ENCODE peak calls at places on chromosomes 12 and 14, in four cellular contexts. W, G, J and D are unnamed samples.

GRCh38 chr12:55707841-55708694 is at the start of gene ITGA7:
- DNase-seq in J (no peak), G (peak), W (peak), D (no peak)

GRCh38 chr12:120718055-120718454 is 7.6 kb upstream of the ACADS start:
- DNase-seq in J (no peak), W (no peak), G (no peak), D (no peak)

GRCh38 chr14:71733210-71733883 is 198.9 kb upstream of the RGS6 start:
- DNase-seq in G (no peak), J (no peak), W (no peak), D (no peak)

GRCh38 chr12:112906712-112907414 is at the start of gene OAS1:
- DNase-seq in G (no peak), W (no peak), J (peak), D (peak)

GRCh38 chr14:72608391-72609204 is 285.3 kb downstream of the DPF3 start:
- DNase-seq in J (no peak), G (peak), W (no peak), D (no peak)

GRCh38 chr12:110689002-110689600 is at the start of gene HVCN1:
- DNase-seq in G (peak), J (no peak), W (peak), D (no peak)

GRCh38 chr12:79236920-79237319 is 372.3 kb downstream of the SYT1 start:
- DNase-seq in G (no peak), J (no peak), W (no peak), D (no peak)

GRCh38 chr12:234891-235415 is 21.0 kb upstream of the SLC6A12 start:
- DNase-seq in G (no peak), J (no peak), W (no peak), D (no peak)

GRCh38 chr12:50927356-50927755 is 25.0 kb upstream of the HIGD1C start:
- DNase-seq in J (no peak), W (no peak), G (no peak), D (no peak)

GRCh38 chr12:120140603-120141002 is 24.1 kb upstream of the RAB35 start:
- DNase-seq in J (no peak), G (no peak), W (no peak), D (no peak)

GRCh38 chr14:75339059-75339458 is 60.4 kb downstream of the FOS start:
- DNase-seq in W (no peak), G (no peak), J (no peak), D (no peak)

GRCh38 chr14:75335588-75335987 is 57.0 kb downstream of the FOS start:
- DNase-seq in W (no peak), G (no peak), J (peak), D (no peak)

GRCh38 chr14:75328575-75328974 is 49.9 kb downstream of the FOS start:
- DNase-seq in G (no peak), J (no peak), W (no peak), D (peak)

GRCh38 chr14:75333523-75334190 is 55.0 kb downstream of the FOS start:
- DNase-seq in J (no peak), W (no peak), G (no peak), D (no peak)

GRCh38 chr14:75334191-75335051 is 55.8 kb downstream of the FOS start:
- DNase-seq in J (peak), W (no peak), G (no peak), D (no peak)
- TF ChIP-seq CBFB in J (no peak), W (no peak), G (no peak), D (no peak)

GRCh38 chr12:67592228-67593011 is 56.1 kb upstream of the DYRK2 start:
- DNase-seq in G (no peak), W (no peak), J (peak), D (no peak)

GRCh38 chr12:67595365-67595764 is 53.2 kb upstream of the DYRK2 start:
- DNase-seq in W (no peak), G (no peak), J (no peak), D (no peak)

GRCh38 chr12:67593871-67594330 is 54.6 kb upstream of the DYRK2 start:
- DNase-seq in W (no peak), J (no peak), G (no peak), D (no peak)

GRCh38 chr12:67594888-67595287 is 53.7 kb upstream of the DYRK2 start:
- DNase-seq in G (peak), J (no peak), W (no peak), D (no peak)

DNA sequence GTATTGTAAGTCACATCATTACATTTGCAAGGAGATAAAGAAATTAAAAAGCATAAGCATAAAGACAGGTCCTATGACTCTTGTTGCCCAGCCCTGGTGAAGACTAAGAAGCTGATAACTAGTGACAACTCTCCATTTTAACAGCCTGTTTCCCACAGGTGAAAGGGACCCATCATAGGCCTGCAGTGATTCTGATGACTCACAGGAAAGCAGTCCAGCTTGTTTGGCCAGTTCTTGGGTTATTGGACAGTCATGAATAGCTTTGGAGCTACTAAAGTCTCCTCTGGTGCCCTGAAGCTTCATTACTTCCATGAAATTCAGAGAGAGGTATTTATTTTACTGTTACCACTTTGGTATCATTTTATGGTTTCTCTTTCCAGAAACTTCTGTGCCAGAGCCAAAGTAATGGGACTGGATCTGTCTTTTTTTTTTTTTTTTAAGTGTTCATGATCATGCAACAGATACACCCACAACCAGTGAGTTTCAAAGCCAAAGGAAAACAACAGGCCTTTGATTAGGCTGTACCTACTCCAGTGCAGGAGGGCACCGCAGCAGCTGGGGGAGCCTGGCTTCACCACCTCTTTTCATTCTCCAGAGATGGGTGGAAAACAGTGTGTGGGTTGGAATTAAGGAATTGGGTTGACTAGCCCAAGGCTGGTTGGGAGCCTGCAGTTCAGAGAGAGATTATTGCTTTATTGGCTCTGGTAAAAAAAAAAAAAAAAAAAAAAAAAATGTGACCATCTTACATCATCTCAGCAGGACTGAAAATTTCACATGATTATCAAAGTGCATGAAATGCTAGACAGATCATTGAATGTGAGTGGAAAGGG is 55.3 kb upstream of the DYRK2 start:
- DNase-seq in G (no peak), W (no peak), J (no peak), D (no peak)
- TF ChIP-seq CREB1 in G (no peak), W (no peak), J (no peak), D (no peak)

DNA sequence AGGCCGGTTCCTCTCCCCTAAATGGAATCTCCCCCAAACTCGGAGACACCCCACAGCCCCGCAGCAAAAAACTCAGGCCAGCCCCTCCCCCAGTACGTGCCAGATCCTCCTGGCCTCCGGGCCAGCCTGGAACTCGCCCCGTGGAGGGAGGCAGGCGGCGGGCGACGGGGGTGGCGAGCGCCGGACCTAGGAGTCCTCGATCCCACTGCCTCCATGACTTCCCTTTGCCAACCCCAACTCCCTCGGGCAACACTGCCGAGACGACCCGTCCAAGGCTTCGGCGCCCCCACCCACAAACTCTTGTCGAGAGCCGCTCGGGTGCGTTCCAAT is 402 bp downstream of the ADCY6 start:
- DNase-seq in J (no peak), G (no peak), W (no peak), D (no peak)
- TF ChIP-seq CBFB in J (no peak), G (no peak), W (no peak), D (no peak)

DNA sequence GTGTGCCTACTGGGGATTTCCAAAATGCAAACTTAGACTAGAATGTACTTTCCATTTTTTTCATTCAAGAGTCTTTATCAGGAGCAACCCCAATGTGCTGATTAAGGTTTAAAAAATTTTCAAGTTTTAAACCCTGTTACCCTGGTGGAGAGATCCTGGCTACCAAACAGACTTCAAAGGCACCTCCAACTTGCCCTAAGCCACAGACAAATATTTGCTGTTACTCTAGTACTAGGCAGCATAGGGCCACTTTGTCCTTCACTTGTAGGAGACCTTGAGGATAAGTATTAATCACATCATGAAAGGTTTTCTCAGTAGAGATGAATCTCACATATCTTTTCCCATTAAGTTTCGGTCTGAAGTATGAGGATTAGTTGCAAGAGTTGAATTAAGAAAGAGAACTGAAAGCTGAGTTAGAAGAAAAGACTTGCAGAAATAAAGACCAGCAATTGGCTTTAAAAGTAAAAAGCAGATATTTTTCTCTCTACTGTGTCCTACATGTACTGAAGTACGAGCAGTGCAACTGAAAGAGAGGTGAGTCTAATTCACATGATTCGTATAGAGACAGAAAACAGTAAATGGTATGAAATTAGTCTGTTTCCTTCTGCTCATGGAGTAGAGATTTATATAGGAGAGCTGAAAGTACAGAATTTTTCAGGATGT is 28.3 kb downstream of the NTN4 start:
- DNase-seq in J (no peak), W (no peak), G (no peak), D (peak)
- TF ChIP-seq CREB1 in J (no peak), W (no peak), G (no peak), D (peak)

GRCh38 chr14:101173698-101174521 is 270.4 kb upstream of the RTL1 start:
- DNase-seq in W (no peak), G (no peak), J (no peak), D (no peak)
- TF ChIP-seq CBFB in W (no peak), G (no peak), J (no peak), D (no peak)

GRCh38 chr12:118404876-118405521 is 28.6 kb downstream of the SUDS3 start:
- DNase-seq in G (peak), J (peak), W (peak), D (peak)

GRCh38 chr12:118409834-118410233 is 33.5 kb downstream of the SUDS3 start:
- DNase-seq in G (peak), W (no peak), J (no peak), D (no peak)
- TF ChIP-seq CREB1 in G (no peak), W (no peak), J (no peak), D (no peak)